ENCODE peak calls at places on chromosomes 1 and 21, in six cellular contexts. P, M, L, W, I and V are unnamed samples. For H3K4me1, the result is how much of the 10 kb centered on the place peaks cover.

GRCh38 chr1:209988706-209989105 is 50.7 kb downstream of the SYT14 start:
- DNase-seq in I (no peak), W (no peak), L (no peak), M (no peak), P (no peak), V (peak)

GRCh38 chr1:67189953-67190352 is 23.7 kb downstream of the IL23R start:
- DNase-seq in I (no peak), M (no peak), L (no peak), W (no peak), P (no peak), V (no peak)

GRCh38 chr1:238647877-238648276 is 738.5 kb upstream of the CHRM3 start:
- DNase-seq in L (no peak), M (peak), I (peak), W (peak), P (peak), V (peak)

GRCh38 chr1:143735764-143736461 is 235.9 kb downstream of the FAM72C start:
- DNase-seq in W (peak), I (no peak), M (peak), L (no peak), P (peak), V (no peak)

GRCh38 chr1:62869217-62869754 is 85.4 kb downstream of the ATG4C start:
- DNase-seq in P (no peak), I (no peak), M (no peak), L (no peak), W (no peak), V (no peak)

GRCh38 chr1:40919475-40920011 is 57.4 kb upstream of the CITED4 start:
- DNase-seq in W (no peak), M (no peak), I (no peak), P (no peak), L (no peak), V (peak)

GRCh38 chr1:19676438-19676922 is 11.8 kb downstream of the HTR6 start:
- DNase-seq in L (no peak), W (peak), M (no peak), P (peak), I (peak), V (peak)

GRCh38 chr1:50208296-50208695 is 99.6 kb downstream of the ELAVL4 start:
- DNase-seq in I (no peak), P (no peak), W (no peak), M (no peak), L (no peak), V (no peak)

GRCh38 chr1:230745071-230745470 is 2.1 kb upstream of the CAPN9 start:
- DNase-seq in W (no peak), P (no peak), L (no peak), I (peak), M (no peak), V (no peak)

GRCh38 chr1:155168456-155169210 is 4.5 kb downstream of the KRTCAP2 start:
- DNase-seq in I (no peak), W (no peak), M (no peak), P (no peak), L (no peak), V (no peak)

GRCh38 chr1:9852410-9853301 is 28.9 kb upstream of the CLSTN1 start:
- DNase-seq in P (peak), M (no peak), L (no peak), I (no peak), W (no peak), V (no peak)

GRCh38 chr1:118254483-118254882 is 69.5 kb upstream of the SPAG17 start:
- DNase-seq in M (no peak), W (no peak), I (no peak), L (no peak), P (peak), V (no peak)

GRCh38 chr1:156103521-156103947 is 11.0 kb upstream of the LMNA start:
- DNase-seq in W (no peak), P (no peak), L (peak), I (no peak), M (no peak), V (no peak)

GRCh38 chr1:64917907-64918306 is 48.4 kb downstream of the JAK1 start:
- DNase-seq in P (no peak), M (no peak), I (no peak), W (no peak), L (no peak), V (no peak)

GRCh38 chr1:64920936-64921589 is 45.3 kb downstream of the JAK1 start:
- DNase-seq in L (no peak), I (no peak), M (no peak), W (no peak), P (no peak), V (no peak)

GRCh38 chr1:64915381-64916274 is 50.7 kb downstream of the JAK1 start:
- DNase-seq in I (peak), M (peak), W (no peak), L (no peak), P (peak), V (peak)

GRCh38 chr1:64913361-64914015 is 52.9 kb downstream of the JAK1 start:
- DNase-seq in I (no peak), W (no peak), M (no peak), P (no peak), L (no peak), V (no peak)

GRCh38 chr1:64917328-64917861 is 49.0 kb downstream of the JAK1 start:
- DNase-seq in L (no peak), W (no peak), I (no peak), P (peak), M (peak), V (peak)
- H3K4me1 ChIP-seq in L (half or more), W (under half), I (under half), P (under half), M (half or more), V (half or more)

DNA sequence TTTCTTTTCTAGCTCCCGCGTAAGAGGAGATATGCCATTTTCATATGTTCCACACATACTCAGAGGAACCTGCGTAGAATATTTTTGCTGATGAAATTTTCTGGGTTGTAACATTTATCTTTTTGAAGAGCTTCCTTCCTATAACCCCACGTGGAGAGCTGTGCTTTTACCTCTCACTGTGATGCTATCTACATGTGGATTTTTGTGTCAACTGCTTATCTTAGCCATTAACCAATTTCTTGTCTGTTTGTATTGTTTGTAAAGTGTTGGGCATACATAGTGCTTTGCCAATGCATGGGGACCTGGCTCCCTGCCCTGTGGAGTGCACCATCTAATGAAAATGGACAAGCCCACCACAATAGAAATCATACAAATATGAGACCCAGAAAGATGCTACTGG is 266.1 kb downstream of the TNR start:
- DNase-seq in L (no peak), I (no peak), P (no peak), M (no peak), W (no peak), V (no peak)
- H3K4me1 ChIP-seq in L (under half), I (under half), P (under half), M (under half), W (under half), V (under half)

GRCh38 chr1:182383037-182383661 is 8.4 kb downstream of the GLUL start:
- DNase-seq in P (no peak), M (no peak), W (no peak), I (no peak), L (no peak), V (no peak)

GRCh38 chr1:182384387-182384960 is 7.1 kb downstream of the GLUL start:
- DNase-seq in P (no peak), L (no peak), W (no peak), M (no peak), I (no peak), V (no peak)

GRCh38 chr1:182381962-182382819 is 9.4 kb downstream of the GLUL start:
- DNase-seq in M (no peak), W (no peak), I (no peak), P (peak), L (no peak), V (no peak)

GRCh38 chr1:182385885-182386853 is 5.4 kb downstream of the GLUL start:
- DNase-seq in M (no peak), I (no peak), P (no peak), W (no peak), L (no peak), V (no peak)

GRCh38 chr1:182383934-182384333 is 7.7 kb downstream of the GLUL start:
- DNase-seq in I (no peak), W (no peak), L (no peak), P (no peak), M (no peak), V (no peak)
- H3K4me1 ChIP-seq in I (under half), W (under half), L (under half), P (under half), M (under half), V (under half)

DNA sequence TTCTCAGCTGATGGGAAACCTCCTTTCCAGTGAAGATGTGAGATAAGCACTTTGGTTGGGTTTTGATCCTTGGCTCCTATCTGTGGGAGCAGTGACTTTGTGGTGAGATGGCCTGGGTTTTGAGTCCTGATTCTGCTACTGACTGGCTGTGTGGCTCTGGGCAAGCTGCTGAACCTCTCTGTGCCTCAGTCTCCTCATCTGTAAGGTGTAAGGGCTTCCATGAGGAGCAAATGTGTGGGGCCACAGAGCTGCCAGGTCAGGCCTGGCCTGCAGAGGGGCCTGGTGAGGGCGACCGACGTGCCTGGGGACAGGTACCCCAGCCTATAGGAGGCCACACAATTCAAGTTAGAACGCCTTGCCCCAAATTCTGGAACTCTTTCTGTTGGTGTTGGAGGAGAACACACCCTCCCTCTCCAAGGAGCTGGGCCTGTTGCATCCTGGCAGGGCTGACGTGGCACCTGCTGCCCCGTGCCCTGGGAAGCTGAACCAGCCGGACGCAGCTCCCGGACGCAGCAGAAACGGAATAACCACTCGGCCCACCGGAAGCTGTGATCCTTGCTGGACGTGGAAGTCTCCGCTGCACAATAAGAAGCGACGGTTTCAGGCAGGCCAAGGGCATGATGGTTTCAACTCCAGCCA is 62.7 kb downstream of the AGPAT3 start:
- DNase-seq in P (no peak), M (no peak), W (no peak), I (no peak), L (no peak), V (no peak)
- H3K4me1 ChIP-seq in P (under half), M (under half), W (under half), I (under half), L (under half), V (under half)

DNA sequence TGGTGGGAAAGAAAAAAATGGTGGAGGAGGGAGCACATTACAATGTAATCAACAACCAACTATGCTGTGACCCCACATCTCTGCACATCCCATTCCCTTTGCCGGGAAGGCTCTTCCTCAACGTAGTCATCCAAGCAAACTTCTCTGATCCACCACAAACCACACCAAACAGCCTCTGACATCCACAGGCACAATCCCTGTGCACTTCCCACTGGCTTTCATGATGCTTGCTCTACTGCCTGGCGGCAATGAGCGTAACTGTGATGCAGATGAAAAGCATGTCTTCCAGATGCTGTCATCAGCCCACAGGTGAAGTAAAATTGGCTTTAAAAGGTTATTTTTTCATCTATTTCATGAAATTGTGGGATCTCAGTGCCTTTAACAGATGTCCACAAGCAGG is 635.2 kb downstream of the SMYD3 start:
- DNase-seq in W (no peak), I (no peak), L (no peak), M (no peak), P (no peak), V (no peak)
- H3K4me1 ChIP-seq in W (under half), I (under half), L (under half), M (under half), P (under half), V (under half)

GRCh38 chr1:27886744-27887143 is 14.4 kb downstream of the THEMIS2 start:
- DNase-seq in W (no peak), L (no peak), M (no peak), I (no peak), P (no peak), V (no peak)
- H3K4me1 ChIP-seq in W (under half), L (half or more), M (under half), I (under half), P (under half), V (under half)

GRCh38 chr1:150555971-150556865 is 7.0 kb downstream of the ADAMTSL4 start:
- DNase-seq in W (no peak), P (peak), M (no peak), L (no peak), I (no peak), V (no peak)
- H3K4me1 ChIP-seq in W (under half), P (under half), M (under half), L (under half), I (under half), V (under half)

GRCh38 chr1:223803211-223803610 is 42.5 kb downstream of the TP53BP2 start:
- DNase-seq in M (no peak), P (no peak), W (no peak), I (no peak), L (no peak), V (no peak)
- H3K4me1 ChIP-seq in M (under half), P (under half), W (under half), I (under half), L (under half), V (under half)